ENCODE peak calls at places on chromosomes 11 and 22, in five cellular contexts. One of them, this sample, is unnamed.

GRCh38 chr11:33257160-33257896 is at the start of gene HIPK3:
- DNase-seq in glutamatergic neuron: peak
- DNase-seq in MCF 10A: peak
- DNase-seq in PC-3: peak
- DNase-seq in chondrocyte: peak
- DNase-seq in this sample: peak

GRCh38 chr22:21926728-21927127 is 25.9 kb downstream of the PPM1F start:
- DNase-seq in glutamatergic neuron: no peak
- DNase-seq in MCF 10A: no peak
- DNase-seq in PC-3: no peak
- DNase-seq in chondrocyte: no peak
- DNase-seq in this sample: no peak

GRCh38 chr11:43632171-43632570 is 48.4 kb upstream of the HSD17B12 start:
- DNase-seq in glutamatergic neuron: no peak
- DNase-seq in MCF 10A: no peak
- DNase-seq in PC-3: peak
- DNase-seq in chondrocyte: no peak
- DNase-seq in this sample: no peak

GRCh38 chr11:61904539-61905048 is 12.8 kb downstream of the RAB3IL1 start:
- DNase-seq in glutamatergic neuron: no peak
- DNase-seq in MCF 10A: no peak
- DNase-seq in PC-3: no peak
- DNase-seq in chondrocyte: no peak
- DNase-seq in this sample: no peak

GRCh38 chr11:120339394-120339890 is 3.2 kb downstream of the ARHGEF12 start:
- DNase-seq in glutamatergic neuron: no peak
- DNase-seq in MCF 10A: no peak
- DNase-seq in PC-3: peak
- DNase-seq in chondrocyte: no peak
- DNase-seq in this sample: no peak

GRCh38 chr11:96162816-96163499 is 180.0 kb downstream of the MAML2 start:
- DNase-seq in glutamatergic neuron: no peak
- DNase-seq in MCF 10A: peak
- DNase-seq in PC-3: peak
- DNase-seq in chondrocyte: no peak
- DNase-seq in this sample: no peak

GRCh38 chr11:59144579-59145345 is 2.1 kb downstream of the FAM111A start:
- DNase-seq in glutamatergic neuron: peak
- DNase-seq in MCF 10A: peak
- DNase-seq in PC-3: peak
- DNase-seq in chondrocyte: no peak
- DNase-seq in this sample: peak

GRCh38 chr22:21936151-21936778 is 16.4 kb downstream of the PPM1F start:
- DNase-seq in glutamatergic neuron: no peak
- DNase-seq in MCF 10A: no peak
- DNase-seq in PC-3: no peak
- DNase-seq in chondrocyte: no peak
- DNase-seq in this sample: no peak

GRCh38 chr11:79087957-79088318 is 352.9 kb downstream of the TENM4 start:
- DNase-seq in glutamatergic neuron: no peak
- DNase-seq in MCF 10A: no peak
- DNase-seq in PC-3: no peak
- DNase-seq in chondrocyte: no peak
- DNase-seq in this sample: no peak

DNA sequence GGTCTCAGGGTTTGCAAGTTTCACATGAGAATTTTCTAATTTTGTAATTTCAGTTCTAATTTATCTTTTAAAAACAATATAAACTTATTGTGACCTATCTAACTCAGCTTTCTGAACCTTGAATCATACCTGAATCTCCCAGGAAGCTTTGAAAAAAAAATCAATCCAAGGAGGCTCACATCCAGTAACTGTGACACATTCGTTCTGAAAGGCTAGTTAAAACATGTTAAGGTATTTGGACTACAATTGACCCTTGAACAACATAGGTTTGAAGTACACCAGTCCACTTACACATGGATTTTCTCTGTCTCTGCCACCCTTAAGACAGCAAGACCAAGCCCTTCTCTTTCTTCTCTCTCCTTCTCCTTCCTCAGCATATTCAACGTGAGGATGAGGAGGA is 40.0 kb downstream of the DDI1 start:
- DNase-seq in glutamatergic neuron: no peak
- DNase-seq in MCF 10A: peak
- DNase-seq in PC-3: no peak
- DNase-seq in chondrocyte: no peak
- DNase-seq in this sample: no peak
- TF ChIP-seq CTCF in glutamatergic neuron: no peak
- TF ChIP-seq CTCF in MCF 10A: no peak
- TF ChIP-seq CTCF in PC-3: no peak
- TF ChIP-seq CTCF in chondrocyte: no peak
- TF ChIP-seq CTCF in this sample: no peak

GRCh38 chr11:82733444-82734119 is at the start of gene FAM181B:
- DNase-seq in glutamatergic neuron: peak
- DNase-seq in MCF 10A: no peak
- DNase-seq in PC-3: no peak
- DNase-seq in chondrocyte: no peak
- DNase-seq in this sample: peak
- TF ChIP-seq CTCF in glutamatergic neuron: no peak
- TF ChIP-seq CTCF in MCF 10A: no peak
- TF ChIP-seq CTCF in PC-3: no peak
- TF ChIP-seq CTCF in chondrocyte: peak
- TF ChIP-seq CTCF in this sample: no peak

DNA sequence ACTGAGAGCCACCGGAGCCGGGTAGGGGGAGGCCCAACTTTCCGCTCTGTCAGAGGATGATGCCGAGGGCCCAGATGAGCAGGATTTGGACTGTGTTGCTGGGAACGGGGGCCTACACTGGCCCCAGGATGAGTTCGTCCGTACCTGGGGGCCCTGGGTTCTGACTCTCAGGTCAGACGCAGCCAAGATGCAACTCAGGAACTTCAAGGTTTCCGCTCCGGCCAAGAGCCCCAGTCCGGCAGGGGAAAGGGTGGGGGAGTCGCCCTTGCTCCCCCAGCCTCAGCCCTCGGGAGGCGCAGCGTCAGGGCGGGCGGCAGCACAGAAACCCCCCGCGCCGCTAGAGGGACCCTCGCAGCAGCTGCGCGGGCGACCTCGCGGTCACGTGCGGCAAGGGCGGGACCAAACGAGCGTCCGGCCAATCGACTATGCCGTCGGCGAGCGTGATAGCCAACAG is 241 bp upstream of the ARL2 start:
- DNase-seq in glutamatergic neuron: peak
- DNase-seq in MCF 10A: peak
- DNase-seq in PC-3: peak
- DNase-seq in chondrocyte: no peak
- DNase-seq in this sample: no peak
- TF ChIP-seq CTCF in glutamatergic neuron: peak
- TF ChIP-seq CTCF in MCF 10A: no peak
- TF ChIP-seq CTCF in PC-3: peak
- TF ChIP-seq CTCF in chondrocyte: no peak
- TF ChIP-seq CTCF in this sample: no peak

GRCh38 chr22:38826386-38826785 is 17.4 kb downstream of the NPTXR start:
- DNase-seq in glutamatergic neuron: no peak
- DNase-seq in MCF 10A: no peak
- DNase-seq in PC-3: no peak
- DNase-seq in chondrocyte: peak
- DNase-seq in this sample: no peak

GRCh38 chr22:38823076-38823475 is 20.8 kb downstream of the NPTXR start:
- DNase-seq in glutamatergic neuron: no peak
- DNase-seq in MCF 10A: no peak
- DNase-seq in PC-3: no peak
- DNase-seq in chondrocyte: peak
- DNase-seq in this sample: no peak

GRCh38 chr22:38826801-38827200 is 17.0 kb downstream of the NPTXR start:
- DNase-seq in glutamatergic neuron: no peak
- DNase-seq in MCF 10A: no peak
- DNase-seq in PC-3: no peak
- DNase-seq in chondrocyte: peak
- DNase-seq in this sample: no peak

GRCh38 chr22:38823637-38824036 is 20.2 kb downstream of the NPTXR start:
- DNase-seq in glutamatergic neuron: no peak
- DNase-seq in MCF 10A: no peak
- DNase-seq in PC-3: no peak
- DNase-seq in chondrocyte: no peak
- DNase-seq in this sample: no peak

DNA sequence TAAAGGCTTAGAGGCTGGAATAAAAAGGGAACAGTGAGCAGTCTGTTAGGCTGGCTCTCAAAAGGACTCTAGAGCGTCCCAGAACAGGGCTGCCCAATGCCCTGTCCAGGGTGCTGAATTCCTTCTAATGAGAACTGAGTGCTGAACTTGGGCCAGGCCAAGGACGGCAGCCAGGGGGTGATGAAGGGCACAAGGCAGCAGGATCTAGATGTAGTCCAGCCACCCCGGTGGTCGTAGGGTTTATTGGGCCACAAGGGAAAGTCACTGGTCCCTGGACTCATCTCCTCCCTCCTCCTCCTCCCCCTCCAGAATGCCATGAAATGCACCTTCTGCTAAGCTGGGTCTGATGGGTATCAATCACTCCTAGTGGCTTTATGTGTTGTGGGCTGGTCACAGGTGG is 19.2 kb downstream of the NPTXR start:
- DNase-seq in glutamatergic neuron: no peak
- DNase-seq in MCF 10A: peak
- DNase-seq in PC-3: peak
- DNase-seq in chondrocyte: peak
- DNase-seq in this sample: peak
- TF ChIP-seq CTCF in glutamatergic neuron: no peak
- TF ChIP-seq CTCF in MCF 10A: peak
- TF ChIP-seq CTCF in PC-3: peak
- TF ChIP-seq CTCF in chondrocyte: peak
- TF ChIP-seq CTCF in this sample: peak

GRCh38 chr22:34798605-34799004 is 267.4 kb upstream of the ISX start:
- DNase-seq in glutamatergic neuron: peak
- DNase-seq in MCF 10A: no peak
- DNase-seq in PC-3: no peak
- DNase-seq in chondrocyte: no peak
- DNase-seq in this sample: no peak

GRCh38 chr22:34800265-34800664 is 265.7 kb upstream of the ISX start:
- DNase-seq in glutamatergic neuron: no peak
- DNase-seq in MCF 10A: no peak
- DNase-seq in PC-3: no peak
- DNase-seq in chondrocyte: no peak
- DNase-seq in this sample: no peak

GRCh38 chr22:34801221-34801620 is 264.7 kb upstream of the ISX start:
- DNase-seq in glutamatergic neuron: no peak
- DNase-seq in MCF 10A: no peak
- DNase-seq in PC-3: no peak
- DNase-seq in chondrocyte: peak
- DNase-seq in this sample: no peak

GRCh38 chr22:34808618-34809017 is 257.3 kb upstream of the ISX start:
- DNase-seq in glutamatergic neuron: no peak
- DNase-seq in MCF 10A: no peak
- DNase-seq in PC-3: no peak
- DNase-seq in chondrocyte: no peak
- DNase-seq in this sample: no peak

GRCh38 chr22:34804588-34804987 is 261.4 kb upstream of the ISX start:
- DNase-seq in glutamatergic neuron: peak
- DNase-seq in MCF 10A: no peak
- DNase-seq in PC-3: no peak
- DNase-seq in chondrocyte: no peak
- DNase-seq in this sample: no peak
- TF ChIP-seq CTCF in glutamatergic neuron: no peak
- TF ChIP-seq CTCF in MCF 10A: no peak
- TF ChIP-seq CTCF in PC-3: no peak
- TF ChIP-seq CTCF in chondrocyte: peak
- TF ChIP-seq CTCF in this sample: peak

DNA sequence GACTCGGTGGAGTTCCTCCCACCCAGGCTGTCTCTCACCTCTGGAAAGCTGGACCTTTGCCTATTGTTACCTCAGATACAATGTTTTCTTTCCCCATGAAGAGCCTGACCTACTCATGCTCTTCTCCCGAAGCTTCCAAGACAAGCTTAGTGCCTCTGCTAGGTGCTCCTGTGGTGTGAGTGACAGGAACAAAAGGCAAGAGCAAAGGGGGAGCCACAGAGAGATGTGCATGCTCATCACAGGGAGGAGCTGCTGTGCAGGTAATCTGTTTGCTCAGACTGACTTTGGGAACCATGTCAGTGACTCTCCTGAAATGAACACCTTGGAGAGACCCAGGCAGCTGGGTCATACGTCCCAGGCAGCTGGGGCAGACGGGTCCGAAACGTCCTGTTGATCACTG is 53.6 kb upstream of the VSTM5 start:
- DNase-seq in glutamatergic neuron: no peak
- DNase-seq in MCF 10A: no peak
- DNase-seq in PC-3: peak
- DNase-seq in chondrocyte: no peak
- DNase-seq in this sample: no peak
- TF ChIP-seq CTCF in glutamatergic neuron: no peak
- TF ChIP-seq CTCF in MCF 10A: no peak
- TF ChIP-seq CTCF in PC-3: peak
- TF ChIP-seq CTCF in chondrocyte: no peak
- TF ChIP-seq CTCF in this sample: no peak

GRCh38 chr11:10134975-10135481 is 159.0 kb downstream of the SBF2 start:
- DNase-seq in glutamatergic neuron: no peak
- DNase-seq in MCF 10A: no peak
- DNase-seq in PC-3: no peak
- DNase-seq in chondrocyte: no peak
- DNase-seq in this sample: no peak
- TF ChIP-seq CTCF in glutamatergic neuron: no peak
- TF ChIP-seq CTCF in MCF 10A: no peak
- TF ChIP-seq CTCF in PC-3: no peak
- TF ChIP-seq CTCF in chondrocyte: no peak
- TF ChIP-seq CTCF in this sample: no peak

DNA sequence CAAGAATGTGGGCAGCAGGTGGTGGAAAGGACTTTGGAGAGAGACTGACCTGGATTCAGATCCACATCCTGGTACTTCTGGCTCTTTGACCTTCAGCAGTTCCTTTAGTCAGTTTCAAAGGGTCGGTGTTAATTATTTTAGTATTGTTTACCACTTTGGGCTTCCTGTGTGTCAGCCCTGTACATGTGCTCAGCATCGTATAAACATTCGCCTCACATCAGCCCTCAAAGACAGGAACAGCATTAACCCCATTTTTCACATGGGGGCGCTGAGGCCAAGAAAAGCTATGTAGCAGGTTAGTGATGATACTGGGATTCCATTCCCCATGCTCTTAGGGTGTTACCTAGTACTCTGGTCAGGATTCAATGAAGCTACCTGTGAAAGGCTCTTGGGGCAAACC is 72.1 kb upstream of the YWHAH start:
- DNase-seq in glutamatergic neuron: no peak
- DNase-seq in MCF 10A: peak
- DNase-seq in PC-3: no peak
- DNase-seq in chondrocyte: no peak
- DNase-seq in this sample: no peak
- TF ChIP-seq CTCF in glutamatergic neuron: no peak
- TF ChIP-seq CTCF in MCF 10A: no peak
- TF ChIP-seq CTCF in PC-3: no peak
- TF ChIP-seq CTCF in chondrocyte: peak
- TF ChIP-seq CTCF in this sample: no peak

DNA sequence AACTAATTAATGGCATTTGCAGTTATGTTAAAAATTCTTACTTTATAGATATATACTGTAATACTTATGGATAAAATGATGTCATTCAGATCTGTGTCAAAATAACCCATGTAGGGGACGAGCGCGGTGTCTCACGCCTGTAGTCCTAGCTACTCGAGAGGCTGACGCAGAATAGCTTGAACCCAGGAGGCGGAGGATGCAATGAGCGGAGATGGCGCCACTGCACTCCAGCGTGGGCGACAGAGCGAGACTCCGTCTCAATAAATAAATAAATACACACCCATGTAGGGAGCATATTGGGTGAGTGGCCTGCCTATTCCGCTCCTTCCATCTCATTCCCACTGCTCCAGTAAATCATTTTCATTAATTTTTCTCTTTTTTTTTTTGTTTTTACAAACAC is 7.1 kb downstream of the SNU13 start:
- DNase-seq in glutamatergic neuron: no peak
- DNase-seq in MCF 10A: no peak
- DNase-seq in PC-3: no peak
- DNase-seq in chondrocyte: no peak
- DNase-seq in this sample: no peak
- TF ChIP-seq CTCF in glutamatergic neuron: no peak
- TF ChIP-seq CTCF in MCF 10A: no peak
- TF ChIP-seq CTCF in PC-3: no peak
- TF ChIP-seq CTCF in chondrocyte: no peak
- TF ChIP-seq CTCF in this sample: no peak

This sample was measured in progenitor cell of endocrine pancreas.